ENCODE peak calls at places on chromosomes 11 and 22, in five cellular contexts. L is lung, W is astrocyte of the cerebellum, H is A549, O is uterus. U is an unnamed sample.

GRCh38 chr11:118691926-118692830 is 12.7 kb upstream of the TREH start:
- DNase-seq in O (no peak), L (no peak), H (no peak), W (no peak), U (no peak)

GRCh38 chr22:41862160-41862529 is 29.2 kb downstream of the SREBF2 start:
- DNase-seq in O (no peak), W (no peak), H (no peak), L (no peak), U (no peak)

GRCh38 chr22:44926491-44927415 is 83.1 kb downstream of the PHF21B start:
- DNase-seq in O (no peak), L (no peak), W (no peak), H (no peak), U (no peak)

GRCh38 chr11:104410336-104410735 is 246.4 kb upstream of the PDGFD start:
- DNase-seq in L (no peak), H (no peak), W (peak), O (no peak), U (no peak)

GRCh38 chr22:37186228-37186996 is 1.6 kb downstream of the C1QTNF6 start:
- DNase-seq in O (no peak), W (peak), H (peak), L (peak), U (no peak)

GRCh38 chr11:109109150-109109549 is 312.8 kb upstream of the C11orf87 start:
- DNase-seq in L (no peak), H (no peak), W (no peak), O (no peak), U (no peak)

GRCh38 chr11:86553322-86553721 is 119.1 kb downstream of the ME3 start:
- DNase-seq in L (no peak), W (no peak), H (no peak), O (no peak), U (no peak)

GRCh38 chr11:9280655-9281301 is 15.6 kb upstream of the DENND5A start:
- DNase-seq in O (no peak), W (peak), L (no peak), H (no peak), U (peak)

GRCh38 chr11:71428861-71429435 is 19.2 kb downstream of the DHCR7 start:
- DNase-seq in W (no peak), H (no peak), L (peak), O (peak), U (no peak)

GRCh38 chr11:109048098-109048497 is 373.9 kb upstream of the C11orf87 start:
- DNase-seq in L (no peak), O (no peak), W (no peak), H (no peak), U (no peak)

GRCh38 chr11:26953770-26954392 is 40.0 kb upstream of the FIBIN start:
- DNase-seq in O (no peak), W (peak), H (no peak), L (no peak), U (no peak)

GRCh38 chr11:121582296-121582695 is 129.5 kb upstream of the SORL1-AS1 start:
- DNase-seq in O (no peak), L (no peak), H (no peak), W (no peak), U (no peak)

GRCh38 chr11:66045177-66045639 is 3.8 kb downstream of the GAL3ST3 start:
- DNase-seq in O (peak), L (peak), H (peak), W (peak), U (no peak)

GRCh38 chr22:21045585-21046294 is at the start of gene LRRC74B:
- DNase-seq in H (peak), W (peak), O (peak), L (peak), U (peak)

GRCh38 chr11:35364101-35364780 is 55.1 kb downstream of the SLC1A2 start:
- DNase-seq in O (peak), W (peak), H (peak), L (peak), U (peak)

GRCh38 chr22:32325416-32325801 is 32.3 kb upstream of the RFPL3 start:
- DNase-seq in H (no peak), W (no peak), O (no peak), L (no peak), U (no peak)

GRCh38 chr11:123409456-123409801 is 20.6 kb upstream of the GRAMD1B start:
- DNase-seq in L (no peak), O (no peak), H (no peak), W (no peak), U (no peak)

GRCh38 chr11:130115218-130115617 is 44.4 kb upstream of the ST14 start:
- DNase-seq in O (no peak), H (no peak), W (peak), L (no peak), U (peak)

GRCh38 chr22:48277868-48278581 is 1515.6 kb downstream of the TBC1D22A start:
- DNase-seq in O (no peak), H (no peak), W (no peak), L (no peak), U (no peak)

GRCh38 chr11:5679811-5680210 is 5.1 kb downstream of the TRIM5 start:
- DNase-seq in H (no peak), W (no peak), O (no peak), L (no peak), U (no peak)

GRCh38 chr22:30921108-30921507 is 47.5 kb downstream of the MORC2 start:
- DNase-seq in W (no peak), L (no peak), H (no peak), O (no peak), U (no peak)

GRCh38 chr11:47254381-47254780 is 3.4 kb upstream of the NR1H3 start:
- DNase-seq in H (no peak), W (no peak), O (no peak), L (no peak), U (no peak)

GRCh38 chr11:110712643-110713468 is 619 bp upstream of the ARHGAP20 start:
- DNase-seq in H (no peak), L (peak), O (peak), W (peak), U (no peak)

GRCh38 chr11:59839615-59840014 is 5.7 kb downstream of the CBLIF start:
- DNase-seq in O (no peak), L (no peak), H (no peak), W (no peak), U (no peak)

GRCh38 chr11:36581536-36581935 is 12.8 kb upstream of the IFTAP start:
- DNase-seq in L (no peak), H (no peak), W (no peak), O (no peak), U (no peak)

GRCh38 chr11:3712274-3712673 is 41.1 kb upstream of the CHRNA10 start:
- DNase-seq in O (no peak), L (no peak), W (no peak), H (no peak), U (no peak)

GRCh38 chr22:38760477-38761201 is 4.8 kb upstream of the SUN2 start:
- DNase-seq in L (no peak), W (no peak), H (no peak), O (no peak), U (no peak)

GRCh38 chr22:33274941-33275443 is 216.8 kb upstream of the SYN3 start:
- DNase-seq in L (no peak), O (no peak), W (no peak), H (no peak), U (no peak)

GRCh38 chr11:17760102-17761029 is 25.8 kb downstream of the KCNC1 start:
- DNase-seq in H (peak), L (no peak), W (no peak), O (peak), U (peak)

GRCh38 chr11:2666828-2667570 is 32.8 kb downstream of the KCNQ1OT1 start:
- DNase-seq in O (peak), W (no peak), L (no peak), H (no peak), U (no peak)

GRCh38 chr11:70105369-70105754 is 27.2 kb downstream of the ANO1 start:
- DNase-seq in L (no peak), W (no peak), H (no peak), O (no peak), U (no peak)

GRCh38 chr11:94742645-94743044 is 25.5 kb upstream of the AMOTL1 start:
- DNase-seq in W (no peak), O (no peak), L (no peak), H (no peak), U (no peak)

GRCh38 chr11:112734207-112734606 is 227.0 kb upstream of the NCAM1 start:
- DNase-seq in O (no peak), H (no peak), L (no peak), W (peak), U (no peak)

GRCh38 chr11:74367881-74368280 is 30.4 kb downstream of the PGM2L1 start:
- DNase-seq in L (no peak), W (no peak), O (no peak), H (no peak), U (no peak)

GRCh38 chr22:30246962-30247376 is 410 bp upstream of the LIF start:
- DNase-seq in O (no peak), H (no peak), L (no peak), W (no peak), U (no peak)

GRCh38 chr22:29096736-29097669 is 24.2 kb downstream of the KREMEN1 start:
- DNase-seq in H (no peak), W (no peak), L (no peak), O (no peak), U (no peak)

GRCh38 chr11:94725071-94725470 is 43.1 kb upstream of the AMOTL1 start:
- DNase-seq in H (no peak), O (no peak), W (no peak), L (no peak), U (no peak)

GRCh38 chr11:118180300-118180703 is 3.9 kb upstream of the SCN2B start:
- DNase-seq in L (no peak), W (no peak), O (peak), H (peak), U (peak)

GRCh38 chr11:33869511-33870422 is 22.1 kb downstream of the LMO2 start:
- DNase-seq in L (peak), W (no peak), O (peak), H (peak), U (no peak)

GRCh38 chr11:33864479-33864878 is 27.4 kb downstream of the LMO2 start:
- DNase-seq in L (no peak), H (no peak), W (no peak), O (no peak), U (no peak)

GRCh38 chr11:33868646-33869461 is 23.0 kb downstream of the LMO2 start:
- DNase-seq in L (no peak), O (no peak), H (no peak), W (no peak), U (no peak)

GRCh38 chr11:33867996-33868645 is 23.8 kb downstream of the LMO2 start:
- DNase-seq in W (no peak), H (no peak), O (no peak), L (no peak), U (no peak)

GRCh38 chr11:33867566-33867965 is 24.3 kb downstream of the LMO2 start:
- DNase-seq in H (no peak), L (no peak), O (no peak), W (no peak), U (no peak)
- H3K4me3 ChIP-seq in H (no peak), L (no peak), O (no peak), W (no peak), U (no peak)

DNA sequence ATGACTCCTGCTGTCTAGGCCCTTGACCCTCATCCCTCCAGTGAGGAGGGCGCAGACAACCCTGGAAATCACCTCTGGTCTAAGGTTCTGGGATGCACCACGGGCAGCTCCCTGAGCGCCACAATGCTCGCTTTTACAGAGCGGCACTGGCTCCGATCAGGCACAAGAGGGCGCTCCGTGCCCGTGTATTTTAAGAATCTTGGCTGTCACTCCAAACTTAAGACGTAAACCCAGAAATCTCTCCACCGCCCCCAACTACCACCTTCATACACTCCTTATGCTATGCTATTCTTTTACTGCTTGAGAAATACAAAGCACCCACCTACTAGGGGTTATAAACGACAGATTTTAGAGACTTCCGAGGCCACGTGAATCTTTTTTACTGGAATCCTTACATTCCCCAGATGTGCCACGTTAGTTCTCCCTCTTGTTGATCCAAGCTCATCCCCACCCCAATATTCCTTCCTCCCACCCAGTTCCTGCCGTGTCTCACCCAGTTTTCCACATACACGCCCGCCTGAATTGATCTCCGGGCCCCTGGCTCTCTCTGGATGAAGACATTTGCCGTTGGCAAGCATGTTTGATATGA is 453.6 kb downstream of the OPCML start:
- DNase-seq in W (peak), H (peak), L (no peak), O (no peak), U (peak)
- TF ChIP-seq CTCF in W (peak), H (peak), L (peak), O (peak), U (peak)

GRCh38 chr11:73273246-73273890 is 1.2 kb downstream of the P2RY6 start:
- DNase-seq in L (no peak), W (no peak), H (no peak), O (no peak), U (no peak)
- H3K4me3 ChIP-seq in L (no peak), W (no peak), H (peak), O (no peak), U (no peak)

GRCh38 chr11:127998421-127998820 is 588.9 kb downstream of the ETS1 start:
- DNase-seq in H (no peak), O (no peak), W (no peak), L (no peak), U (no peak)

GRCh38 chr11:127996825-127997224 is 590.5 kb downstream of the ETS1 start:
- DNase-seq in W (no peak), H (no peak), L (no peak), O (no peak), U (no peak)

GRCh38 chr11:127994736-127995135 is 592.6 kb downstream of the ETS1 start:
- DNase-seq in O (no peak), L (no peak), H (no peak), W (peak), U (peak)

GRCh38 chr11:127993788-127994187 is 593.6 kb downstream of the ETS1 start:
- DNase-seq in L (no peak), H (peak), O (no peak), W (no peak), U (no peak)
- TF ChIP-seq CTCF in L (no peak), H (no peak), O (no peak), W (no peak), U (peak)

DNA sequence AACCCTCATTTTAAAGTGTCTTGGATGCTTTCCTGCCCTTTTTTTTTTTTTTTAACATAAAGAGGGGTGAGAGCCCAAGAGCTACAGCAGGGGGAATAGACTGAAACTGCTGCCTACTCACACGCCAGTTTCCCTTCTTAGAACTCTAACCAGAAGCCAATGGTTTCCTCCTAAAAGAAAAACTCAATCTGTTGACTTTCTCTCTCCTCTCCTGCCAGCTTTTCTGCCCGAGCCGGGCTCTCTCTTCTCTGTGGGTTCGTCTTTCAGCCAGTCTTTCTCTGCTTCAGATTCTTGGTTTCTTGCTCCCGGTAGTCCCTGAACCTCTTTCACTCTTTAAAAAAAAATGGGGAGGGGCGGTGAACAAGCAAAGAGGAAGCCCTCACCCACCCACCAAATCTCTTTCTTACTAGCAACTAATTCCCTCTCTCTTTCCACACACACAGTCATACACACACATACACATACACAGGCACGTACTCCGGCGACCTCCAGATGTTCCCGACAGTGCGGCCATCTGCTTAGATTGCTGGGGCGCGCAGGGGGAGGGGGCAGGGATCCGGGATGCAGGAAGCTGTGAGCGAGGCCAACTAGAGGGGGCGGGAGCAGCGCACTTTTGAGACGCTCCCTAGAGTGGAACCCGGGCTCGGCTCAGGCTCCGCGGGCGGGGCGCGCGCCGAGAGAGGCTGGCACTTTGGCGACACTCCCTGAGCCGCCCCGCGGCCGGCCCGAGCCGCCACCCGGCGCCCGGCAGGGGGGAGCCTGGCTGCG is 446 bp upstream of the TSKU start:
- DNase-seq in W (peak), L (peak), H (peak), O (peak), U (peak)
- H3K4me3 ChIP-seq in W (peak), L (peak), H (peak), O (peak), U (peak)

GRCh38 chr11:87628161-87628560 is 547.1 kb downstream of the RAB38 start:
- DNase-seq in L (no peak), H (no peak), O (no peak), W (no peak), U (peak)
- TF ChIP-seq CTCF in L (no peak), H (no peak), O (no peak), W (no peak), U (peak)

GRCh38 chr22:50468626-50469025 is 6.2 kb downstream of the SBF1 start:
- DNase-seq in H (no peak), W (no peak), O (no peak), L (no peak), U (no peak)
- H3K4me3 ChIP-seq in H (no peak), W (no peak), O (no peak), L (no peak), U (no peak)

DNA sequence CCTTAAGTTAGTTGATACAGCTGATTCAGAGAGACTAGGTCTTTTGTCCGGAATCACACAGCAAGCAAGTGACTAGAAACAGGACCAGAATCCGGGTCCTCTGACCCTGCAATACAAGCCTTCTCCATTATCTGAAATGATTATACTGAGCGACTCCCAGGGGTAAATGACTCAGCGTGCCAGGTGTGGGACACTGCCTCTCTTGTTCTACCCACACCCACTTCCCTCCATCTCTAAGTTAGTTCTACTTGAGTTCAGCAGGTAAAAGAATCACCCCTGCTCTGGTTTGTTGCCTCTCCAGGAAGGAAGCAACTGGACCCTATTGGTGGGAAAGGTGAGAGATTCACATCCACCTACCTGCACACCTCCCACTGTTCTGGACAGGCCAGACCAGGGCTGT is 156.9 kb downstream of the DBX1 start:
- DNase-seq in O (no peak), H (no peak), L (no peak), W (no peak), U (no peak)
- TF ChIP-seq CTCF in O (no peak), H (no peak), L (no peak), W (no peak), U (no peak)

GRCh38 chr11:14974723-14975587 is 2.8 kb upstream of the CALCA start:
- DNase-seq in O (no peak), L (no peak), H (peak), W (no peak), U (no peak)

GRCh38 chr11:14972581-14973490 is 685 bp upstream of the CALCA start:
- DNase-seq in H (no peak), O (no peak), W (no peak), L (no peak), U (no peak)

GRCh38 chr11:14971865-14972580 is at the start of gene CALCA:
- DNase-seq in L (no peak), W (no peak), O (no peak), H (no peak), U (no peak)

GRCh38 chr11:14974021-14974698 is 2.0 kb upstream of the CALCA start:
- DNase-seq in W (no peak), H (no peak), O (no peak), L (no peak), U (no peak)

GRCh38 chr11:14973621-14974020 is 1.5 kb upstream of the CALCA start:
- DNase-seq in O (no peak), W (no peak), H (no peak), L (no peak), U (no peak)
- H3K4me3 ChIP-seq in O (no peak), W (peak), H (no peak), L (no peak), U (peak)

DNA sequence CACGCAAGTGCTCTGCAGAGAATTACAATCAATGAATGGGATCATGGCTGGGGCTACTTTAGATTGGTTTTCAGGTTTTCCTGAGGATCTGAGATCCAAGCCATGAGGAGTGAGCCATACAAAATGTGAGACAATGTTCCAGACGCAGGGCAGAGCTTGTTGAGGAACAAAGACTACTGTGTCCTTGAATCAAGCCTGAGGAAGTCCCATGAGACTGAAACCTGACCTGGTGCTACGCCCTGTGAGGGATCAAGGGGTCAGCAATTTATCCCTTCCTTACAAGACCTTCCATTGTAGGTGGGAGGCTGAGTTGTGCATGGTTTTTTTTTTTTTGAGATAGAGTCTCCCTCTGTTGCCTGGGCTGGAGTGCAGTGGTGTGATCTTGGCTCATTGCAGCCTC is 2.1 kb downstream of the INCENP start:
- DNase-seq in H (no peak), O (no peak), W (no peak), L (no peak), U (no peak)
- TF ChIP-seq CTCF in H (no peak), O (no peak), W (no peak), L (no peak), U (no peak)

U was measured in retinal pigment epithelial cell.